ENCODE peak calls at places on chromosomes 3 and 15, in ten cellular contexts. One of them, this sample, is unnamed.

GRCh38 chr3:181752202-181752671 is 40.5 kb downstream of the SOX2 start:
- DNase-seq in adrenal gland: no peak
- DNase-seq in HepG2: no peak
- DNase-seq in H9: no peak
- DNase-seq in suprapubic skin: no peak
- DNase-seq in psoas muscle: no peak
- DNase-seq in mesenchymal stem cell: no peak
- DNase-seq in body of pancreas: no peak
- DNase-seq in breast epithelium: no peak
- DNase-seq in NT2/D1: no peak
- DNase-seq in this sample: no peak

GRCh38 chr3:116423365-116423764 is 21.9 kb downstream of the LSAMP start:
- DNase-seq in adrenal gland: no peak
- DNase-seq in HepG2: no peak
- DNase-seq in H9: no peak
- DNase-seq in suprapubic skin: no peak
- DNase-seq in psoas muscle: no peak
- DNase-seq in mesenchymal stem cell: peak; percentile 24
- DNase-seq in body of pancreas: no peak
- DNase-seq in breast epithelium: no peak
- DNase-seq in NT2/D1: no peak
- DNase-seq in this sample: no peak

GRCh38 chr3:149186726-149187125 is 34.9 kb downstream of the CP start:
- DNase-seq in adrenal gland: no peak
- DNase-seq in HepG2: no peak
- DNase-seq in H9: no peak
- DNase-seq in suprapubic skin: no peak
- DNase-seq in psoas muscle: no peak
- DNase-seq in mesenchymal stem cell: no peak
- DNase-seq in body of pancreas: no peak
- DNase-seq in breast epithelium: no peak
- DNase-seq in NT2/D1: peak; percentile 36
- DNase-seq in this sample: no peak

GRCh38 chr15:49066374-49066773 is 20.1 kb upstream of the SECISBP2L start:
- DNase-seq in adrenal gland: no peak
- DNase-seq in HepG2: no peak
- DNase-seq in H9: no peak
- DNase-seq in suprapubic skin: no peak
- DNase-seq in psoas muscle: no peak
- DNase-seq in mesenchymal stem cell: no peak
- DNase-seq in body of pancreas: no peak
- DNase-seq in breast epithelium: no peak
- DNase-seq in NT2/D1: no peak
- DNase-seq in this sample: no peak

GRCh38 chr3:169390310-169390731 is 273.2 kb downstream of the MECOM start:
- DNase-seq in adrenal gland: no peak
- DNase-seq in HepG2: no peak
- DNase-seq in H9: no peak
- DNase-seq in suprapubic skin: no peak
- DNase-seq in psoas muscle: no peak
- DNase-seq in mesenchymal stem cell: no peak
- DNase-seq in body of pancreas: no peak
- DNase-seq in breast epithelium: no peak
- DNase-seq in NT2/D1: no peak
- DNase-seq in this sample: peak; percentile 16

GRCh38 chr3:133832802-133833144 is 27.2 kb downstream of the SRPRB start:
- DNase-seq in adrenal gland: no peak
- DNase-seq in HepG2: peak; percentile 54
- DNase-seq in H9: no peak
- DNase-seq in suprapubic skin: no peak
- DNase-seq in psoas muscle: no peak
- DNase-seq in mesenchymal stem cell: no peak
- DNase-seq in body of pancreas: no peak
- DNase-seq in breast epithelium: no peak
- DNase-seq in NT2/D1: no peak
- DNase-seq in this sample: no peak

GRCh38 chr15:44029940-44030568 is 165.0 kb downstream of the FRMD5 start:
- DNase-seq in adrenal gland: no peak
- DNase-seq in HepG2: no peak
- DNase-seq in H9: no peak
- DNase-seq in suprapubic skin: no peak
- DNase-seq in psoas muscle: no peak
- DNase-seq in mesenchymal stem cell: peak; percentile 72
- DNase-seq in body of pancreas: no peak
- DNase-seq in breast epithelium: no peak
- DNase-seq in NT2/D1: no peak
- DNase-seq in this sample: no peak

GRCh38 chr15:78392430-78392829 is 45.6 kb upstream of the IREB2 start:
- DNase-seq in adrenal gland: no peak
- DNase-seq in HepG2: no peak
- DNase-seq in H9: no peak
- DNase-seq in suprapubic skin: no peak
- DNase-seq in psoas muscle: no peak
- DNase-seq in mesenchymal stem cell: no peak
- DNase-seq in body of pancreas: no peak
- DNase-seq in breast epithelium: peak; percentile 54
- DNase-seq in NT2/D1: no peak
- DNase-seq in this sample: no peak

GRCh38 chr3:171676600-171677175 is 133.6 kb downstream of the PLD1 start:
- DNase-seq in adrenal gland: no peak
- DNase-seq in HepG2: no peak
- DNase-seq in H9: no peak
- DNase-seq in suprapubic skin: no peak
- DNase-seq in psoas muscle: no peak
- DNase-seq in mesenchymal stem cell: no peak
- DNase-seq in body of pancreas: peak; percentile 22
- DNase-seq in breast epithelium: no peak
- DNase-seq in NT2/D1: no peak
- DNase-seq in this sample: no peak

GRCh38 chr3:95926904-95927501 is 887.4 kb upstream of the EPHA6 start:
- DNase-seq in adrenal gland: no peak
- DNase-seq in HepG2: no peak
- DNase-seq in H9: peak; percentile 96
- DNase-seq in suprapubic skin: no peak
- DNase-seq in psoas muscle: no peak
- DNase-seq in mesenchymal stem cell: no peak
- DNase-seq in body of pancreas: no peak
- DNase-seq in breast epithelium: no peak
- DNase-seq in NT2/D1: peak; percentile 92
- DNase-seq in this sample: no peak

GRCh38 chr3:126896067-126896441 is 86.9 kb upstream of the PLXNA1 start:
- DNase-seq in adrenal gland: no peak
- DNase-seq in HepG2: no peak
- DNase-seq in H9: no peak
- DNase-seq in suprapubic skin: no peak
- DNase-seq in psoas muscle: no peak
- DNase-seq in mesenchymal stem cell: no peak
- DNase-seq in body of pancreas: no peak
- DNase-seq in breast epithelium: no peak
- DNase-seq in NT2/D1: no peak
- DNase-seq in this sample: no peak

GRCh38 chr3:33544126-33544525 is 103.9 kb upstream of the UBP1 start:
- DNase-seq in adrenal gland: no peak
- DNase-seq in HepG2: no peak
- DNase-seq in H9: no peak
- DNase-seq in suprapubic skin: no peak
- DNase-seq in psoas muscle: no peak
- DNase-seq in mesenchymal stem cell: no peak
- DNase-seq in body of pancreas: no peak
- DNase-seq in breast epithelium: no peak
- DNase-seq in NT2/D1: no peak
- DNase-seq in this sample: no peak

GRCh38 chr3:182979719-182980191 is 583 bp downstream of the DCUN1D1 start:
- DNase-seq in adrenal gland: peak; percentile 37
- DNase-seq in HepG2: peak; percentile 12
- DNase-seq in H9: no peak
- DNase-seq in suprapubic skin: peak; percentile 65
- DNase-seq in psoas muscle: no peak
- DNase-seq in mesenchymal stem cell: peak; percentile 45
- DNase-seq in body of pancreas: peak; percentile 18
- DNase-seq in breast epithelium: no peak
- DNase-seq in NT2/D1: no peak
- DNase-seq in this sample: peak; percentile 39

GRCh38 chr3:44883999-44884431 is 9.6 kb downstream of the TGM4 start:
- DNase-seq in adrenal gland: no peak
- DNase-seq in HepG2: no peak
- DNase-seq in H9: no peak
- DNase-seq in suprapubic skin: no peak
- DNase-seq in psoas muscle: no peak
- DNase-seq in mesenchymal stem cell: peak; percentile 41
- DNase-seq in body of pancreas: no peak
- DNase-seq in breast epithelium: no peak
- DNase-seq in NT2/D1: no peak
- DNase-seq in this sample: no peak

GRCh38 chr3:48433472-48434118 is 3.7 kb upstream of the PLXNB1 start:
- DNase-seq in adrenal gland: no peak
- DNase-seq in HepG2: peak; percentile 79
- DNase-seq in H9: no peak
- DNase-seq in suprapubic skin: peak; percentile 70
- DNase-seq in psoas muscle: no peak
- DNase-seq in mesenchymal stem cell: no peak
- DNase-seq in body of pancreas: no peak
- DNase-seq in breast epithelium: no peak
- DNase-seq in NT2/D1: no peak
- DNase-seq in this sample: peak; percentile 93

GRCh38 chr3:50473768-50474167 is 29.7 kb downstream of the CACNA2D2 start:
- DNase-seq in adrenal gland: no peak
- DNase-seq in HepG2: no peak
- DNase-seq in H9: no peak
- DNase-seq in suprapubic skin: no peak
- DNase-seq in psoas muscle: no peak
- DNase-seq in mesenchymal stem cell: no peak
- DNase-seq in body of pancreas: no peak
- DNase-seq in breast epithelium: peak; percentile 19
- DNase-seq in NT2/D1: no peak
- DNase-seq in this sample: no peak

GRCh38 chr3:70832035-70832795 is 519.8 kb upstream of the MDFIC2 start:
- DNase-seq in adrenal gland: no peak
- DNase-seq in HepG2: no peak
- DNase-seq in H9: no peak
- DNase-seq in suprapubic skin: no peak
- DNase-seq in psoas muscle: no peak
- DNase-seq in mesenchymal stem cell: peak; percentile 86
- DNase-seq in body of pancreas: no peak
- DNase-seq in breast epithelium: no peak
- DNase-seq in NT2/D1: no peak
- DNase-seq in this sample: no peak

GRCh38 chr3:94225176-94225742 is 162.4 kb downstream of the NSUN3 start:
- DNase-seq in adrenal gland: no peak
- DNase-seq in HepG2: no peak
- DNase-seq in H9: no peak
- DNase-seq in suprapubic skin: no peak
- DNase-seq in psoas muscle: no peak
- DNase-seq in mesenchymal stem cell: peak; percentile 14
- DNase-seq in body of pancreas: no peak
- DNase-seq in breast epithelium: no peak
- DNase-seq in NT2/D1: no peak
- DNase-seq in this sample: no peak

GRCh38 chr3:65006300-65006739 is 318.5 kb upstream of the ADAMTS9 start:
- DNase-seq in adrenal gland: no peak
- DNase-seq in HepG2: no peak
- DNase-seq in H9: no peak
- DNase-seq in suprapubic skin: no peak
- DNase-seq in psoas muscle: no peak
- DNase-seq in mesenchymal stem cell: peak; percentile 68
- DNase-seq in body of pancreas: no peak
- DNase-seq in breast epithelium: no peak
- DNase-seq in NT2/D1: no peak
- DNase-seq in this sample: no peak

GRCh38 chr3:10746001-10746400 is 70.0 kb upstream of the SLC6A11 start:
- DNase-seq in adrenal gland: no peak
- DNase-seq in HepG2: no peak
- DNase-seq in H9: no peak
- DNase-seq in suprapubic skin: no peak
- DNase-seq in psoas muscle: no peak
- DNase-seq in mesenchymal stem cell: no peak
- DNase-seq in body of pancreas: no peak
- DNase-seq in breast epithelium: no peak
- DNase-seq in NT2/D1: no peak
- DNase-seq in this sample: no peak
- H3K27me3 ChIP-seq in adrenal gland: peaks cover 5% of the 10 kb centered on the region
- H3K27me3 ChIP-seq in HepG2: no peaks in the 10 kb centered on the region
- H3K27me3 ChIP-seq in H9: no peaks in the 10 kb centered on the region
- H3K27me3 ChIP-seq in suprapubic skin: peaks cover 44% of the 10 kb centered on the region
- H3K27me3 ChIP-seq in psoas muscle: peaks cover 20% of the 10 kb centered on the region
- H3K27me3 ChIP-seq in mesenchymal stem cell: peaks cover 66% of the 10 kb centered on the region
- H3K27me3 ChIP-seq in body of pancreas: no peaks in the 10 kb centered on the region
- H3K27me3 ChIP-seq in breast epithelium: no peaks in the 10 kb centered on the region
- H3K27me3 ChIP-seq in NT2/D1: peaks cover 51% of the 10 kb centered on the region
- H3K27me3 ChIP-seq in this sample: no peaks in the 10 kb centered on the region

DNA sequence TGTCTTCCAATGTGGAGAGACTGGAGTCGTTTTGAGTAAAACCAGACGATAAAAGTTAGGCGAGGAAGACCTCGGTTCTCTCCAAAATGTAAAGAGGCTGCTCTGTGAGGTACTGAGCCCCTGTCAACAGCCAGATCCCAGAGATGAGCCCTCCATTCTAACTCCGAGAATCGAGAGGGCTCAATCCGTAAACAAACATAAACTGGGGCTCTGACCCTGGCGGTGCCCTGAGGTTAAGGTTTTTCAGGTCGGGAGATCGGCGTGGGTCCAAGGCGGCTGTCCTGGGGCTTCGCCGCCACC is 417 bp downstream of the TBCCD1 start:
- DNase-seq in adrenal gland: no peak
- DNase-seq in HepG2: no peak
- DNase-seq in H9: peak; percentile 30
- DNase-seq in suprapubic skin: no peak
- DNase-seq in psoas muscle: no peak
- DNase-seq in mesenchymal stem cell: no peak
- DNase-seq in body of pancreas: no peak
- DNase-seq in breast epithelium: no peak
- DNase-seq in NT2/D1: no peak
- DNase-seq in this sample: no peak
- H3K4me1 ChIP-seq in adrenal gland: peaks cover 23% of the 10 kb centered on the region
- H3K4me1 ChIP-seq in HepG2: peaks cover 40% of the 10 kb centered on the region
- H3K4me1 ChIP-seq in H9: no peaks in the 10 kb centered on the region
- H3K4me1 ChIP-seq in suprapubic skin: peaks cover 51% of the 10 kb centered on the region
- H3K4me1 ChIP-seq in psoas muscle: peaks cover 36% of the 10 kb centered on the region
- H3K4me1 ChIP-seq in mesenchymal stem cell: peaks cover 11% of the 10 kb centered on the region
- H3K4me1 ChIP-seq in body of pancreas: peaks cover 41% of the 10 kb centered on the region
- H3K4me1 ChIP-seq in breast epithelium: peaks cover 5% of the 10 kb centered on the region
- H3K4me1 ChIP-seq in NT2/D1: no peaks in the 10 kb centered on the region
- H3K4me1 ChIP-seq in this sample: peaks cover 3% of the 10 kb centered on the region

GRCh38 chr15:20272422-20273184 is 269.0 kb downstream of the GOLGA6L6 start:
- DNase-seq in adrenal gland: no peak
- DNase-seq in HepG2: no peak
- DNase-seq in H9: no peak
- DNase-seq in suprapubic skin: no peak
- DNase-seq in psoas muscle: no peak
- DNase-seq in mesenchymal stem cell: no peak
- DNase-seq in body of pancreas: no peak
- DNase-seq in breast epithelium: no peak
- DNase-seq in NT2/D1: peak; percentile 73
- DNase-seq in this sample: no peak
- H3K9me3 ChIP-seq in adrenal gland: no peaks in the 10 kb centered on the region
- H3K9me3 ChIP-seq in HepG2: no peaks in the 10 kb centered on the region
- H3K9me3 ChIP-seq in H9: peaks cover 96% of the 10 kb centered on the region
- H3K9me3 ChIP-seq in suprapubic skin: peaks cover 15% of the 10 kb centered on the region
- H3K9me3 ChIP-seq in psoas muscle: peaks cover 4% of the 10 kb centered on the region
- H3K9me3 ChIP-seq in mesenchymal stem cell: peaks cover 11% of the 10 kb centered on the region
- H3K9me3 ChIP-seq in body of pancreas: no peaks in the 10 kb centered on the region
- H3K9me3 ChIP-seq in breast epithelium: peaks cover 34% of the 10 kb centered on the region
- H3K9me3 ChIP-seq in NT2/D1: no peaks in the 10 kb centered on the region
- H3K9me3 ChIP-seq in this sample: peaks cover 9% of the 10 kb centered on the region

GRCh38 chr15:59994855-59995557 is 9.1 kb upstream of the FOXB1 start:
- DNase-seq in adrenal gland: no peak
- DNase-seq in HepG2: no peak
- DNase-seq in H9: peak; percentile 75
- DNase-seq in suprapubic skin: no peak
- DNase-seq in psoas muscle: no peak
- DNase-seq in mesenchymal stem cell: no peak
- DNase-seq in body of pancreas: no peak
- DNase-seq in breast epithelium: no peak
- DNase-seq in NT2/D1: no peak
- DNase-seq in this sample: no peak
- H3K27me3 ChIP-seq in adrenal gland: peaks cover 86% of the 10 kb centered on the region
- H3K27me3 ChIP-seq in HepG2: peaks cover 16% of the 10 kb centered on the region
- H3K27me3 ChIP-seq in H9: peaks cover 9% of the 10 kb centered on the region
- H3K27me3 ChIP-seq in suprapubic skin: peaks cover 100% of the 10 kb centered on the region
- H3K27me3 ChIP-seq in psoas muscle: peaks cover 99% of the 10 kb centered on the region
- H3K27me3 ChIP-seq in mesenchymal stem cell: peaks cover 100% of the 10 kb centered on the region
- H3K27me3 ChIP-seq in body of pancreas: peaks cover 4% of the 10 kb centered on the region
- H3K27me3 ChIP-seq in breast epithelium: peaks cover 6% of the 10 kb centered on the region
- H3K27me3 ChIP-seq in NT2/D1: peaks cover 83% of the 10 kb centered on the region
- H3K27me3 ChIP-seq in this sample: no peaks in the 10 kb centered on the region

This sample was measured in Caco-2.